ENCODE peak calls at places on chromosomes 3 and 15, in eight cellular contexts. One of them, this sample, is unnamed.

GRCh38 chr3:156024904-156025303 is 95.5 kb upstream of the KCNAB1 start:
- DNase-seq in CD8-positive, alpha-beta T cell: no peak
- DNase-seq in uterus: no peak
- DNase-seq in fibroblast of mammary gland: no peak
- DNase-seq in right atrium auricular region: no peak
- DNase-seq in hepatocyte: no peak
- DNase-seq in foreskin fibroblast: peak
- DNase-seq in heart left ventricle: no peak
- DNase-seq in this sample: peak

GRCh38 chr3:195887670-195888069 is 20.7 kb downstream of the TNK2 start:
- DNase-seq in foreskin fibroblast: no peak
- DNase-seq in right atrium auricular region: no peak
- DNase-seq in uterus: no peak
- DNase-seq in fibroblast of mammary gland: no peak
- DNase-seq in CD8-positive, alpha-beta T cell: no peak
- DNase-seq in heart left ventricle: no peak
- DNase-seq in hepatocyte: no peak
- DNase-seq in this sample: no peak

GRCh38 chr3:46628980-46629379 is 16.7 kb downstream of the FAM240A start:
- DNase-seq in foreskin fibroblast: peak
- DNase-seq in uterus: peak
- DNase-seq in heart left ventricle: no peak
- DNase-seq in right atrium auricular region: peak
- DNase-seq in CD8-positive, alpha-beta T cell: no peak
- DNase-seq in hepatocyte: peak
- DNase-seq in fibroblast of mammary gland: peak
- DNase-seq in this sample: peak

GRCh38 chr15:53453253-53454105 is 306.0 kb downstream of the WDR72 start:
- DNase-seq in right atrium auricular region: no peak
- DNase-seq in uterus: no peak
- DNase-seq in fibroblast of mammary gland: no peak
- DNase-seq in heart left ventricle: no peak
- DNase-seq in hepatocyte: peak
- DNase-seq in foreskin fibroblast: no peak
- DNase-seq in CD8-positive, alpha-beta T cell: no peak
- DNase-seq in this sample: no peak

GRCh38 chr3:194905696-194906095 is 220.0 kb downstream of the FAM43A start:
- DNase-seq in right atrium auricular region: no peak
- DNase-seq in foreskin fibroblast: no peak
- DNase-seq in fibroblast of mammary gland: peak
- DNase-seq in CD8-positive, alpha-beta T cell: no peak
- DNase-seq in uterus: no peak
- DNase-seq in hepatocyte: no peak
- DNase-seq in heart left ventricle: no peak
- DNase-seq in this sample: peak

GRCh38 chr3:93973160-93974126 is at the start of gene PROS1:
- DNase-seq in uterus: peak
- DNase-seq in heart left ventricle: peak
- DNase-seq in right atrium auricular region: peak
- DNase-seq in CD8-positive, alpha-beta T cell: peak
- DNase-seq in hepatocyte: peak
- DNase-seq in foreskin fibroblast: peak
- DNase-seq in fibroblast of mammary gland: peak
- DNase-seq in this sample: peak

GRCh38 chr3:52223449-52224408 is 1.7 kb downstream of the TLR9 start:
- DNase-seq in heart left ventricle: no peak
- DNase-seq in fibroblast of mammary gland: no peak
- DNase-seq in hepatocyte: no peak
- DNase-seq in CD8-positive, alpha-beta T cell: no peak
- DNase-seq in uterus: no peak
- DNase-seq in right atrium auricular region: no peak
- DNase-seq in foreskin fibroblast: no peak
- DNase-seq in this sample: no peak

GRCh38 chr15:66578286-66578875 is 12.6 kb upstream of the LCTL start:
- DNase-seq in hepatocyte: no peak
- DNase-seq in right atrium auricular region: no peak
- DNase-seq in fibroblast of mammary gland: peak
- DNase-seq in CD8-positive, alpha-beta T cell: no peak
- DNase-seq in foreskin fibroblast: peak
- DNase-seq in uterus: no peak
- DNase-seq in heart left ventricle: no peak
- DNase-seq in this sample: peak

GRCh38 chr15:92629276-92629974 is 26.1 kb downstream of the FAM174B start:
- DNase-seq in fibroblast of mammary gland: no peak
- DNase-seq in uterus: no peak
- DNase-seq in heart left ventricle: no peak
- DNase-seq in CD8-positive, alpha-beta T cell: no peak
- DNase-seq in right atrium auricular region: no peak
- DNase-seq in foreskin fibroblast: no peak
- DNase-seq in hepatocyte: no peak
- DNase-seq in this sample: no peak

GRCh38 chr15:72050700-72051099 is 67.2 kb downstream of the MYO9A start:
- DNase-seq in heart left ventricle: no peak
- DNase-seq in hepatocyte: no peak
- DNase-seq in uterus: no peak
- DNase-seq in foreskin fibroblast: no peak
- DNase-seq in CD8-positive, alpha-beta T cell: no peak
- DNase-seq in right atrium auricular region: no peak
- DNase-seq in fibroblast of mammary gland: peak
- DNase-seq in this sample: no peak

GRCh38 chr15:40098489-40099261 is 10.0 kb downstream of the BMF start:
- DNase-seq in foreskin fibroblast: peak
- DNase-seq in fibroblast of mammary gland: peak
- DNase-seq in heart left ventricle: peak
- DNase-seq in hepatocyte: peak
- DNase-seq in right atrium auricular region: peak
- DNase-seq in uterus: peak
- DNase-seq in CD8-positive, alpha-beta T cell: peak
- DNase-seq in this sample: peak

GRCh38 chr3:102671005-102671404 is 236.2 kb downstream of the ZPLD1 start:
- DNase-seq in CD8-positive, alpha-beta T cell: no peak
- DNase-seq in foreskin fibroblast: no peak
- DNase-seq in right atrium auricular region: no peak
- DNase-seq in fibroblast of mammary gland: no peak
- DNase-seq in heart left ventricle: no peak
- DNase-seq in hepatocyte: peak
- DNase-seq in uterus: no peak
- DNase-seq in this sample: no peak

GRCh38 chr3:23916152-23916885 is 471 bp downstream of the NKIRAS1 start:
- DNase-seq in hepatocyte: no peak
- DNase-seq in right atrium auricular region: no peak
- DNase-seq in foreskin fibroblast: no peak
- DNase-seq in heart left ventricle: peak
- DNase-seq in uterus: no peak
- DNase-seq in CD8-positive, alpha-beta T cell: no peak
- DNase-seq in fibroblast of mammary gland: peak
- DNase-seq in this sample: peak

GRCh38 chr3:53677406-53677805 is 168.8 kb downstream of the CHDH start:
- DNase-seq in uterus: no peak
- DNase-seq in hepatocyte: no peak
- DNase-seq in foreskin fibroblast: no peak
- DNase-seq in right atrium auricular region: no peak
- DNase-seq in fibroblast of mammary gland: no peak
- DNase-seq in heart left ventricle: no peak
- DNase-seq in CD8-positive, alpha-beta T cell: no peak
- DNase-seq in this sample: peak
- TF ChIP-seq CTCF in uterus: no peak
- TF ChIP-seq CTCF in hepatocyte: peak
- TF ChIP-seq CTCF in foreskin fibroblast: no peak
- TF ChIP-seq CTCF in right atrium auricular region: no peak
- TF ChIP-seq CTCF in fibroblast of mammary gland: peak
- TF ChIP-seq CTCF in heart left ventricle: peak
- TF ChIP-seq CTCF in CD8-positive, alpha-beta T cell: no peak
- TF ChIP-seq CTCF in this sample: peak

DNA sequence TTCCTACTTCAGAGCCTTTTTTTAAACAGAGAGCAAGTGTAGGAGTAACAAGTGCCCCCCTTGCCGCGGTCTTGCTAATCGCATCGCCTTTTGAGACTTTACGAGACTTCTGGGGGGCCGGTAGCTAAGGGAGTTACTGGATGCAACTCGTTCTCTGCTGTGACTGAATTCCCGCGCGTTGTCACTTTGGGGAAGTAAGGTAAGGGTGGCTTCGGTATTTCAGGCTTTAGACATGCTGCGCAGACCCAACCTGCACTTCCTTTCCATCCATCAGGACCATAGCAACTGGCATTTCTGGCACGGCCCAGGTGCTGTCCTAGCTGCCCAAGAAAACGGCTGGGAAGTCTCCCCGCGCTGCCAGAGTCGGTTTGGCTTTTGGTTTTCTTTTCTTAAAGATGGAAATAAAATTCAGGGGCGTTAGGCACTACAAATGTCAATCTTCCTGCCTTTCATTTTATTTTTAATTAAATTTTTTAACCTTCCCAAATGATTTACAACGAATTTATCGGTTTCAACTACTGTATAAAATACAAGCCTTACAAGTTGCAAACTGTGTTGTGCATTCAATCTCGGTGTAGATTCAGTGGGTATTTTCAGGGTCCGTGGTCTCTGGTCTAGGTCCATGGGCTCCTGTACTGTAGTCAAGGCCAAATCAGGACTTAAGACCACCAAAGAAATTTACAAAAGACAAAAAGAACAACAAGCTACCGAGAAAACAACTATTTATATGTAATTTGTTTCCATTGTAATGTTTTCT is 3.5 kb downstream of the MECOM start:
- DNase-seq in right atrium auricular region: no peak
- DNase-seq in heart left ventricle: no peak
- DNase-seq in CD8-positive, alpha-beta T cell: no peak
- DNase-seq in fibroblast of mammary gland: no peak
- DNase-seq in hepatocyte: no peak
- DNase-seq in uterus: no peak
- DNase-seq in foreskin fibroblast: no peak
- DNase-seq in this sample: peak
- H3K4me3 ChIP-seq in right atrium auricular region: peak
- H3K4me3 ChIP-seq in heart left ventricle: peak
- H3K4me3 ChIP-seq in CD8-positive, alpha-beta T cell: no peak
- H3K4me3 ChIP-seq in fibroblast of mammary gland: no peak
- H3K4me3 ChIP-seq in hepatocyte: no peak
- H3K4me3 ChIP-seq in uterus: no peak
- H3K4me3 ChIP-seq in foreskin fibroblast: no peak
- H3K4me3 ChIP-seq in this sample: peak

GRCh38 chr3:59374091-59374490 is 324.3 kb upstream of the CFAP20DC start:
- DNase-seq in fibroblast of mammary gland: no peak
- DNase-seq in uterus: no peak
- DNase-seq in foreskin fibroblast: no peak
- DNase-seq in heart left ventricle: no peak
- DNase-seq in CD8-positive, alpha-beta T cell: no peak
- DNase-seq in hepatocyte: no peak
- DNase-seq in right atrium auricular region: no peak
- DNase-seq in this sample: no peak

GRCh38 chr3:59368887-59369286 is 319.1 kb upstream of the CFAP20DC start:
- DNase-seq in uterus: no peak
- DNase-seq in fibroblast of mammary gland: no peak
- DNase-seq in CD8-positive, alpha-beta T cell: no peak
- DNase-seq in heart left ventricle: no peak
- DNase-seq in foreskin fibroblast: no peak
- DNase-seq in right atrium auricular region: no peak
- DNase-seq in hepatocyte: no peak
- DNase-seq in this sample: no peak

GRCh38 chr3:59374812-59375211 is 325.0 kb upstream of the CFAP20DC start:
- DNase-seq in right atrium auricular region: no peak
- DNase-seq in hepatocyte: no peak
- DNase-seq in foreskin fibroblast: no peak
- DNase-seq in heart left ventricle: no peak
- DNase-seq in fibroblast of mammary gland: no peak
- DNase-seq in CD8-positive, alpha-beta T cell: no peak
- DNase-seq in uterus: no peak
- DNase-seq in this sample: no peak
- TF ChIP-seq CTCF in right atrium auricular region: no peak
- TF ChIP-seq CTCF in hepatocyte: no peak
- TF ChIP-seq CTCF in foreskin fibroblast: no peak
- TF ChIP-seq CTCF in heart left ventricle: no peak
- TF ChIP-seq CTCF in fibroblast of mammary gland: no peak
- TF ChIP-seq CTCF in CD8-positive, alpha-beta T cell: no peak
- TF ChIP-seq CTCF in uterus: no peak
- TF ChIP-seq CTCF in this sample: no peak

GRCh38 chr3:129688310-129688895 is 81.9 kb upstream of the PLXND1 start:
- DNase-seq in hepatocyte: peak
- DNase-seq in right atrium auricular region: peak
- DNase-seq in CD8-positive, alpha-beta T cell: no peak
- DNase-seq in uterus: peak
- DNase-seq in heart left ventricle: peak
- DNase-seq in fibroblast of mammary gland: peak
- DNase-seq in foreskin fibroblast: peak
- DNase-seq in this sample: peak

GRCh38 chr3:129690406-129690805 is 83.9 kb upstream of the PLXND1 start:
- DNase-seq in hepatocyte: peak
- DNase-seq in heart left ventricle: no peak
- DNase-seq in fibroblast of mammary gland: peak
- DNase-seq in right atrium auricular region: no peak
- DNase-seq in CD8-positive, alpha-beta T cell: peak
- DNase-seq in foreskin fibroblast: peak
- DNase-seq in uterus: no peak
- DNase-seq in this sample: peak

GRCh38 chr3:129689036-129689435 is 82.6 kb upstream of the PLXND1 start:
- DNase-seq in right atrium auricular region: no peak
- DNase-seq in uterus: no peak
- DNase-seq in hepatocyte: no peak
- DNase-seq in heart left ventricle: no peak
- DNase-seq in foreskin fibroblast: no peak
- DNase-seq in CD8-positive, alpha-beta T cell: no peak
- DNase-seq in fibroblast of mammary gland: no peak
- DNase-seq in this sample: no peak

GRCh38 chr3:129686941-129687340 is 80.5 kb upstream of the PLXND1 start:
- DNase-seq in CD8-positive, alpha-beta T cell: no peak
- DNase-seq in uterus: no peak
- DNase-seq in fibroblast of mammary gland: no peak
- DNase-seq in hepatocyte: peak
- DNase-seq in heart left ventricle: no peak
- DNase-seq in foreskin fibroblast: no peak
- DNase-seq in right atrium auricular region: no peak
- DNase-seq in this sample: no peak

GRCh38 chr3:129687586-129688125 is 81.2 kb upstream of the PLXND1 start:
- DNase-seq in hepatocyte: no peak
- DNase-seq in right atrium auricular region: no peak
- DNase-seq in heart left ventricle: no peak
- DNase-seq in uterus: no peak
- DNase-seq in CD8-positive, alpha-beta T cell: no peak
- DNase-seq in foreskin fibroblast: no peak
- DNase-seq in fibroblast of mammary gland: no peak
- DNase-seq in this sample: no peak
- H3K4me3 ChIP-seq in hepatocyte: no peak
- H3K4me3 ChIP-seq in right atrium auricular region: peak
- H3K4me3 ChIP-seq in heart left ventricle: peak
- H3K4me3 ChIP-seq in uterus: no peak
- H3K4me3 ChIP-seq in CD8-positive, alpha-beta T cell: no peak
- H3K4me3 ChIP-seq in foreskin fibroblast: no peak
- H3K4me3 ChIP-seq in fibroblast of mammary gland: no peak
- H3K4me3 ChIP-seq in this sample: no peak

GRCh38 chr15:77907824-77908751 is 169.4 kb downstream of the TBC1D2B start:
- DNase-seq in right atrium auricular region: no peak
- DNase-seq in CD8-positive, alpha-beta T cell: peak
- DNase-seq in uterus: no peak
- DNase-seq in foreskin fibroblast: no peak
- DNase-seq in hepatocyte: peak
- DNase-seq in heart left ventricle: no peak
- DNase-seq in fibroblast of mammary gland: peak
- DNase-seq in this sample: no peak
- TF ChIP-seq CTCF in right atrium auricular region: peak
- TF ChIP-seq CTCF in CD8-positive, alpha-beta T cell: no peak
- TF ChIP-seq CTCF in uterus: no peak
- TF ChIP-seq CTCF in foreskin fibroblast: peak
- TF ChIP-seq CTCF in hepatocyte: no peak
- TF ChIP-seq CTCF in heart left ventricle: peak
- TF ChIP-seq CTCF in fibroblast of mammary gland: peak
- TF ChIP-seq CTCF in this sample: no peak

This sample was measured in fibroblast of the aortic adventitia.